ENCODE peak calls at places on chromosome 9, in eight cellular contexts. F, O, G, W, N, U, J and K are unnamed samples.

GRCh38 chr9:124786881-124787573 is 10.1 kb downstream of the OLFML2A start:
- DNase-seq in F (peak; percentile 7), O (peak; percentile 18), G (no peak), W (no peak), N (no peak), U (no peak), J (no peak), K (peak; percentile 33)

GRCh38 chr9:35186524-35186923 is 24.7 kb downstream of the UNC13B start:
- DNase-seq in F (peak; percentile 60), O (no peak), G (no peak), W (no peak), N (no peak), U (no peak), J (no peak), K (no peak)

GRCh38 chr9:95516736-95517558 is at the start of gene PTCH1:
- DNase-seq in F (peak; percentile 67), O (peak; percentile 60), G (peak; percentile 47), W (peak; percentile 56), N (peak; percentile 72), U (peak; percentile 45), J (no peak), K (peak; percentile 59)

GRCh38 chr9:89340332-89340731 is 22.0 kb downstream of the SECISBP2 start:
- DNase-seq in F (no peak), O (no peak), G (no peak), W (no peak), N (no peak), U (no peak), J (no peak), K (no peak)

GRCh38 chr9:101307524-101308213 is 77.1 kb downstream of the BAAT start:
- DNase-seq in F (no peak), O (no peak), G (no peak), W (no peak), N (no peak), U (no peak), J (no peak), K (no peak)

GRCh38 chr9:111427186-111427585 is 57.0 kb downstream of the ECPAS start:
- DNase-seq in F (no peak), O (no peak), G (no peak), W (no peak), N (no peak), U (no peak), J (no peak), K (peak; percentile 12)

GRCh38 chr9:5571629-5572232 is 57.2 kb upstream of the RIC1 start:
- DNase-seq in F (no peak), O (no peak), G (no peak), W (no peak), N (no peak), U (no peak), J (no peak), K (no peak)

GRCh38 chr9:93594041-93594756 is 17.8 kb downstream of the PHF2 start:
- DNase-seq in F (peak; percentile 90), O (no peak), G (peak; percentile 65), W (no peak), N (no peak), U (peak; percentile 49), J (no peak), K (peak; percentile 49)

GRCh38 chr9:76001494-76001893 is 111.0 kb downstream of the PCSK5 start:
- DNase-seq in F (no peak), O (no peak), G (no peak), W (no peak), N (no peak), U (no peak), J (no peak), K (no peak)

GRCh38 chr9:77883846-77884771 is 147.5 kb downstream of the GNAQ start:
- DNase-seq in F (no peak), O (no peak), G (no peak), W (no peak), N (no peak), U (peak; percentile 68), J (no peak), K (no peak)

GRCh38 chr9:128396970-128397613 is 23.6 kb upstream of the CERCAM start:
- DNase-seq in F (no peak), O (no peak), G (peak; percentile 47), W (no peak), N (no peak), U (no peak), J (peak; percentile 62), K (no peak)

GRCh38 chr9:93321220-93321610 is 130.3 kb upstream of the FAM120A start:
- DNase-seq in F (no peak), O (no peak), G (no peak), W (no peak), N (no peak), U (no peak), J (no peak), K (no peak)

GRCh38 chr9:78893758-78894157 is 596.8 kb downstream of the PSAT1 start:
- DNase-seq in F (no peak), O (no peak), G (no peak), W (no peak), N (no peak), U (no peak), J (no peak), K (no peak)

GRCh38 chr9:93827545-93828330 is 127.4 kb downstream of the BARX1 start:
- DNase-seq in F (peak; percentile 44), O (peak; percentile 55), G (peak; percentile 63), W (peak; percentile 82), N (peak; percentile 68), U (peak; percentile 57), J (peak; percentile 8), K (peak; percentile 52)

GRCh38 chr9:135344915-135345500 is 134.6 kb upstream of the PPP1R26 start:
- DNase-seq in F (no peak), O (no peak), G (no peak), W (no peak), N (no peak), U (no peak), J (no peak), K (no peak)

GRCh38 chr9:121947683-121948300 is 145.3 kb downstream of the TTLL11 start:
- DNase-seq in F (no peak), O (no peak), G (no peak), W (no peak), N (no peak), U (no peak), J (no peak), K (no peak)

GRCh38 chr9:22107202-22107601 is 98.1 kb upstream of the CDKN2B start:
- DNase-seq in F (no peak), O (no peak), G (no peak), W (no peak), N (peak; percentile 19), U (no peak), J (no peak), K (no peak)

GRCh38 chr9:131299948-131300347 is 10.4 kb downstream of the PLPP7 start:
- DNase-seq in F (no peak), O (no peak), G (no peak), W (no peak), N (no peak), U (no peak), J (no peak), K (no peak)

GRCh38 chr9:137814436-137814835 is 63.1 kb upstream of the CACNA1B start:
- DNase-seq in F (no peak), O (no peak), G (no peak), W (no peak), N (no peak), U (no peak), J (no peak), K (no peak)

DNA sequence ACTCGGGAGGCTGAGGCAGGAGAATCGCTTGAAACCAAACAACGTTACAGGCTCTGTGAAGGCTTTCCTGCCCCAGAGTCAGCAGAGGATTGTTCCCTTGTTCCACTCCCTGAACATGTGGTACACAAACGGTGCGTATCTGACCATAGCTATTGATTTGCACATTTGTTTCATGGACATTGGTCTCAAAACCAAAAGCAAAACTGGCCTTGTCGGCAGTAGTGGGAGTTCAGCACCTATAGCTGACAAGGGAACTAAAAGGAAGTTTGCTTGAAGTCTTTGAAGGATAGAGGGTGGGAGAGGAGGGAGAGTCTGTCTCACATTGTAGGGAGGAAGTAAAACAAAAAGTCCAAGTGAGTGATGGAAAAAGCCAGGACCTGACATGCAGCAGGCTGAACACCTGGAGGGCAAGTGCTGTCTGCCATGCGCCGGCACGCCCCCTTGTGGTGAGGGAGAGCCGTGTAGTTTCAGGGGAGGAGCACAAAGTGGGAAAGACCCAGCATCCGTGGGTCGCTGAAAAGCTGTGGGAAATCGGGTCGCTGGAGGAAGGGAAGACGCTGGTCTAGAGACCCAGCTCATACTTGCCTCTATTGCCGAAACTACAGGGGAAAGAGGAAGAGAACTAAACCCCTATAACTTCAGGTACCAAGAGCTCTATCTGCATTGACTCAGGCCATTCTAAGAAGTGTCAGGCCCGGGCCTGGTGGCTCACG is 58.0 kb downstream of the RAD23B start:
- DNase-seq in F (peak; percentile 86), O (peak; percentile 89), G (peak; percentile 79), W (peak; percentile 92), N (peak; percentile 80), U (peak; percentile 80), J (peak; percentile 69), K (peak; percentile 71)
- TF ChIP-seq CTCF in F (peak; percentile 88), O (no peak), G (peak; percentile 82), W (peak; percentile 85), N (peak; percentile 93), U (peak; percentile 92), J (peak; percentile 91), K (peak; percentile 83)

DNA sequence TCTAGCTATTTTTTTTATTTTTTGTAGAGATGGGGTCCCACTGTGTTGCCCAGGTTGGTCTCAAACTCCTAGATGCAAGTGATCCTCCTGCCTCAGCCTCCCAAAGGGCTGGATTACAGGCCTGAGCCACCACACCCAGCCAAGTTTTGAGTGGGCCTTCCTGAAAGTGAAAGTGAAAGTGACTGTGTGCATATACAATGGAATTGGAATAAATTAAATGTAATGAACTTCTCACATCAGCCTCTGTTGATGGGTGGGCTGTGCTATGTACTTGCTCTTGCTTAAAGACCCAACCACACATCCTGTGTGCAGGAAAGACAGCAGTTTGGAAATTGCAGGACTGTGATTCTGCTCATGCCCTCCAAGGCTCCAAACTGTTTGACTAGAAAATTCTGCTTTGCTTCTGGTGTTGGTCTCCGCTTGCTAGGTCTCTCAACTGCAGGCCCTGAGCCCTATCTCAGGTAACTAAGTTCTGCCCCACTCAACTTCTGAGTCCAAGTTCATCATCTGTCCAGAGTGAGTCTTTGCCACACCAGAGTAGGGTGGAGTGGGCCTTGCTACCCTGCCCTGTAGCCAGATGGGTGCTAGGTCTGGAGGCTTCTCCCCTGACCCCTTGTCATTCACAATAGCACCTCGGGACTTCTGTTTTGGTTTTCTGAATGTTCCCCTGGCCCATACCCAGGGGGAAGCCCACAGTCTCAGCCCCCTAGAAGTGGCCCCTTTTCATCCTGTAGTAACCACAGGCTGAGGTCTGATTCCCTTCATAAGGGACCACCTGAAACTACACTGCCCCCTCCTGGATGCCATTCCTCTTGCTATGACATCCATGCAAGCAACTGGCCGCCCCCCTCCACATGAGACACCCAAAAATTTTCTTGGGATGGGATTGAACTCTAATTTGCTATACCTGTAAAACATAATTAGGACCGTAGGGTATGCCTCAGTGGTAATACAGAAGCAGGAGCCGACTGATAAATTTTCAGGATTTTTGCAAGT is 36.5 kb upstream of the RAD23B start:
- DNase-seq in F (no peak), O (no peak), G (no peak), W (peak; percentile 33), N (peak; percentile 17), U (no peak), J (no peak), K (no peak)
- TF ChIP-seq CTCF in F (no peak), O (no peak), G (no peak), W (peak; percentile 28), N (peak; percentile 20), U (peak; percentile 19), J (no peak), K (no peak)

GRCh38 chr9:126501383-126502331 is 112.1 kb upstream of the LMX1B start:
- DNase-seq in F (no peak), O (no peak), G (no peak), W (no peak), N (no peak), U (no peak), J (no peak), K (no peak)
- TF ChIP-seq CTCF in F (no peak), O (no peak), G (no peak), W (no peak), N (no peak), U (no peak), J (no peak), K (no peak)

GRCh38 chr9:115369322-115369957 is 251.5 kb upstream of the TNC start:
- DNase-seq in F (no peak), O (no peak), G (no peak), W (no peak), N (no peak), U (no peak), J (no peak), K (no peak)
- TF ChIP-seq CTCF in F (no peak), O (no peak), G (no peak), W (no peak), N (no peak), U (no peak), J (no peak), K (no peak)